ENCODE peak calls at places on chromosomes 13 and 19, in eight cellular contexts. H is tibial artery, C is right atrium auricular region, M is AG09319, G is fibroblast of lung, Q is MCF 10A, U is A673, Z is BJ. E is an unnamed sample.

GRCh38 chr13:99977912-99978780 is 3.4 kb upstream of the ZIC2 start:
- DNase-seq in H (no peak), C (no peak), M (no peak), G (no peak), Q (no peak), U (no peak), Z (no peak), E (no peak)

GRCh38 chr19:23779645-23780044 is 21.0 kb upstream of the ZNF681 start:
- DNase-seq in H (no peak), C (peak), M (no peak), G (no peak), Q (no peak), U (no peak), Z (no peak), E (no peak)

GRCh38 chr19:23914402-23915286 is at the start of gene ZNF726:
- DNase-seq in H (peak), C (peak), M (peak), G (peak), Q (peak), U (peak), Z (peak), E (peak)

GRCh38 chr13:42524487-42525034 is 49.4 kb upstream of the TNFSF11 start:
- DNase-seq in H (no peak), C (no peak), M (no peak), G (peak), Q (no peak), U (no peak), Z (no peak), E (no peak)

GRCh38 chr13:44969858-44970484 is 19.3 kb downstream of the NUFIP1 start:
- DNase-seq in H (no peak), C (no peak), M (peak), G (peak), Q (peak), U (peak), Z (no peak), E (peak)

GRCh38 chr13:104809483-104809882 is 1726.0 kb downstream of the EFNB2 start:
- DNase-seq in H (no peak), C (no peak), M (no peak), G (peak), Q (peak), U (no peak), Z (no peak), E (peak)

GRCh38 chr13:111225184-111225583 is 95.3 kb upstream of the TEX29 start:
- DNase-seq in H (no peak), C (no peak), M (no peak), G (no peak), Q (no peak), U (no peak), Z (no peak), E (no peak)

GRCh38 chr13:113448885-113449692 is 4.2 kb downstream of the ADPRHL1 start:
- DNase-seq in H (no peak), C (no peak), M (no peak), G (no peak), Q (peak), U (peak), Z (no peak), E (no peak)

GRCh38 chr13:112760931-112761330 is 71.1 kb downstream of the ATP11A start:
- DNase-seq in H (no peak), C (no peak), M (no peak), G (no peak), Q (no peak), U (no peak), Z (no peak), E (peak)

GRCh38 chr13:80141114-80141849 is 199.6 kb downstream of the SPRY2 start:
- DNase-seq in H (peak), C (no peak), M (no peak), G (peak), Q (no peak), U (peak), Z (no peak), E (peak)

GRCh38 chr13:94247890-94248289 is 231.6 kb downstream of the DCT start:
- DNase-seq in H (no peak), C (no peak), M (no peak), G (no peak), Q (no peak), U (no peak), Z (no peak), E (no peak)

GRCh38 chr19:35404879-35405622 is 34.2 kb downstream of the GPR42 start:
- DNase-seq in H (no peak), C (no peak), M (peak), G (peak), Q (peak), U (peak), Z (peak), E (peak)

GRCh38 chr19:6963937-6964336 is 57.3 kb downstream of the MBD3L2B start:
- DNase-seq in H (no peak), C (no peak), M (no peak), G (no peak), Q (peak), U (peak), Z (no peak), E (no peak)

GRCh38 chr13:21834511-21834910 is 163.6 kb downstream of the FGF9 start:
- DNase-seq in H (no peak), C (no peak), M (no peak), G (no peak), Q (no peak), U (no peak), Z (no peak), E (no peak)

GRCh38 chr19:41849067-41849466 is 4.2 kb downstream of the DMRTC2 start:
- DNase-seq in H (no peak), C (no peak), M (no peak), G (no peak), Q (no peak), U (no peak), Z (no peak), E (no peak)

GRCh38 chr19:2494447-2495129 is 18.7 kb downstream of the GADD45B start:
- DNase-seq in H (peak), C (peak), M (no peak), G (peak), Q (peak), U (peak), Z (no peak), E (peak)

GRCh38 chr19:13051581-13052165 is 51.0 kb downstream of the LYL1 start:
- DNase-seq in H (no peak), C (no peak), M (no peak), G (peak), Q (peak), U (peak), Z (no peak), E (peak)

GRCh38 chr13:113926301-113926761 is 47.5 kb downstream of the C13orf46 start:
- DNase-seq in H (peak), C (no peak), M (peak), G (peak), Q (peak), U (no peak), Z (peak), E (peak)

GRCh38 chr13:40017662-40018262 is 362.3 kb downstream of the COG6 start:
- DNase-seq in H (no peak), C (no peak), M (no peak), G (no peak), Q (no peak), U (no peak), Z (no peak), E (no peak)

GRCh38 chr19:47111081-47111589 is 2.4 kb downstream of the ZC3H4 start:
- DNase-seq in H (no peak), C (no peak), M (no peak), G (no peak), Q (no peak), U (peak), Z (no peak), E (peak)

GRCh38 chr19:10552596-10553053 is 8.9 kb downstream of the ATG4D start:
- DNase-seq in H (no peak), C (no peak), M (no peak), G (peak), Q (peak), U (peak), Z (no peak), E (peak)

GRCh38 chr19:36051637-36052036 is 2.4 kb downstream of the THAP8 start:
- DNase-seq in H (no peak), C (no peak), M (no peak), G (no peak), Q (no peak), U (no peak), Z (no peak), E (no peak)

GRCh38 chr19:1394252-1395193 is 6.8 kb downstream of the GAMT start:
- DNase-seq in H (no peak), C (no peak), M (no peak), G (no peak), Q (no peak), U (peak), Z (no peak), E (no peak)

GRCh38 chr19:32174386-32175113 is 170.9 kb upstream of the ZNF507 start:
- DNase-seq in H (no peak), C (peak), M (no peak), G (no peak), Q (no peak), U (peak), Z (no peak), E (no peak)

GRCh38 chr19:19464339-19465098 is 50.8 kb downstream of the TSSK6 start:
- DNase-seq in H (no peak), C (no peak), M (no peak), G (peak), Q (no peak), U (peak), Z (no peak), E (peak)

GRCh38 chr13:27448308-27448707 is 2.1 kb downstream of the MTIF3 start:
- DNase-seq in H (no peak), C (no peak), M (no peak), G (no peak), Q (no peak), U (no peak), Z (no peak), E (no peak)

GRCh38 chr19:6362024-6362344 is 653 bp downstream of the CLPP start:
- DNase-seq in H (no peak), C (no peak), M (no peak), G (no peak), Q (no peak), U (no peak), Z (no peak), E (no peak)

GRCh38 chr13:20891768-20892167 is 10.8 kb downstream of the XPO4 start:
- DNase-seq in H (no peak), C (no peak), M (no peak), G (no peak), Q (no peak), U (no peak), Z (no peak), E (no peak)

GRCh38 chr13:65468628-65469027 is 1761.5 kb downstream of the PCDH9 start:
- DNase-seq in H (no peak), C (no peak), M (no peak), G (peak), Q (no peak), U (no peak), Z (no peak), E (peak)

GRCh38 chr13:88014527-88014926 is 343.4 kb downstream of the SLITRK5 start:
- DNase-seq in H (no peak), C (no peak), M (no peak), G (peak), Q (peak), U (no peak), Z (no peak), E (peak)

GRCh38 chr13:58238972-58239773 is 607.6 kb downstream of the PCDH17 start:
- DNase-seq in H (no peak), C (no peak), M (no peak), G (no peak), Q (no peak), U (no peak), Z (no peak), E (no peak)

GRCh38 chr19:15457701-15458484 is 6.5 kb downstream of the RASAL3 start:
- DNase-seq in H (no peak), C (no peak), M (no peak), G (no peak), Q (no peak), U (peak), Z (no peak), E (no peak)

GRCh38 chr13:19864018-19864338 is 529 bp upstream of the ZMYM5 start:
- DNase-seq in H (peak), C (peak), M (peak), G (peak), Q (peak), U (no peak), Z (no peak), E (peak)

GRCh38 chr13:23348270-23349126 is 85.0 kb downstream of the SACS start:
- DNase-seq in H (no peak), C (no peak), M (no peak), G (peak), Q (no peak), U (no peak), Z (no peak), E (peak)

GRCh38 chr19:50669319-50670101 is 20.3 kb downstream of the C19orf81 start:
- DNase-seq in H (no peak), C (no peak), M (no peak), G (peak), Q (peak), U (peak), Z (no peak), E (peak)

GRCh38 chr19:49512970-49513745 is 697 bp downstream of the FCGRT start:
- DNase-seq in H (no peak), C (no peak), M (no peak), G (no peak), Q (no peak), U (peak), Z (no peak), E (peak)

GRCh38 chr19:5691205-5691929 is 1.3 kb downstream of the RPL36 start:
- DNase-seq in H (peak), C (peak), M (peak), G (peak), Q (peak), U (peak), Z (no peak), E (peak)

GRCh38 chr13:106083620-106084350 is 451.7 kb downstream of the EFNB2 start:
- DNase-seq in H (no peak), C (no peak), M (no peak), G (peak), Q (peak), U (peak), Z (no peak), E (peak)
- TF ChIP-seq CTCF in H (peak), C (peak), M (peak), G (peak), Q (peak), U (peak), Z (peak), E (peak)

GRCh38 chr19:40136818-40137217 is 46.1 kb upstream of the ZNF780A start:
- DNase-seq in H (no peak), C (no peak), M (no peak), G (no peak), Q (no peak), U (no peak), Z (no peak), E (peak)
- TF ChIP-seq CTCF in H (no peak), C (no peak), M (no peak), G (no peak), Q (no peak), U (no peak), Z (no peak), E (peak)

GRCh38 chr13:110216403-110217041 is 90.4 kb downstream of the COL4A1 start:
- DNase-seq in H (no peak), C (peak), M (peak), G (peak), Q (no peak), U (no peak), Z (no peak), E (peak)
- TF ChIP-seq CTCF in H (no peak), C (no peak), M (no peak), G (no peak), Q (no peak), U (no peak), Z (no peak), E (no peak)

GRCh38 chr19:14441041-14441938 is 8.2 kb downstream of the PKN1 start:
- DNase-seq in H (no peak), C (no peak), M (no peak), G (no peak), Q (no peak), U (no peak), Z (no peak), E (no peak)

GRCh38 chr19:14440049-14440448 is 6.9 kb downstream of the PKN1 start:
- DNase-seq in H (peak), C (peak), M (no peak), G (no peak), Q (no peak), U (no peak), Z (no peak), E (peak)

GRCh38 chr19:14446336-14447036 is 13.4 kb downstream of the PKN1 start:
- DNase-seq in H (no peak), C (no peak), M (no peak), G (no peak), Q (no peak), U (no peak), Z (no peak), E (no peak)

GRCh38 chr19:14443632-14444216 is 10.6 kb downstream of the PKN1 start:
- DNase-seq in H (no peak), C (no peak), M (no peak), G (no peak), Q (no peak), U (no peak), Z (no peak), E (no peak)

GRCh38 chr19:14442904-14443631 is 10.0 kb downstream of the PKN1 start:
- DNase-seq in H (no peak), C (no peak), M (no peak), G (no peak), Q (no peak), U (no peak), Z (no peak), E (no peak)
- TF ChIP-seq CTCF in H (no peak), C (no peak), M (no peak), G (no peak), Q (no peak), U (no peak), Z (no peak), E (no peak)

GRCh38 chr19:18322318-18322758 is 538 bp downstream of the LSM4 start:
- DNase-seq in H (peak), C (no peak), M (no peak), G (peak), Q (peak), U (peak), Z (no peak), E (peak)
- TF ChIP-seq CTCF in H (no peak), C (no peak), M (peak), G (peak), Q (no peak), U (peak), Z (peak), E (peak)

DNA sequence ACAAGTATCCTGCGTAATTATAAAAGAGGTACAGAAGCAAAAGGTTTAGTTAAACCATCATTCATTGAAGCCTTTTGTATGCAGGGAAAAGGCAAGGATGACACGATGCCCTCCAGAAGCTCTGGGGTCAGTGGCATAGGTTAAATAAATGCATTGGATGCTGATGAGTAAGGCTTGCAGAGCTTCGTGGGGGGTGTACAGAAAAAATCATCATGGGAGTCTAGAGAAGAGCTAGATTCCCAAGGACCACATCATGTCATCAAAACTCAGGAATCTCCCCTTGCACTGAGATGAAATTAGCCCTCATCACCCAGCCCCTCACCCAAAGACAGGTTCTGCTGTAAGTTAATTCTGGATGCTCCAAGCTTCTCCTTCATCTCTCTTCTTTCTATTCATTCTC is 8.3 kb downstream of the FPR1 start:
- DNase-seq in H (no peak), C (no peak), M (no peak), G (no peak), Q (no peak), U (no peak), Z (no peak), E (peak)
- TF ChIP-seq CTCF in H (no peak), C (no peak), M (no peak), G (no peak), Q (no peak), U (no peak), Z (no peak), E (no peak)